ENCODE peak calls at places on chromosomes 4 and X, in ten cellular contexts. G is K562, A is sigmoid colon, N is IMR-90, L is GM12878, X is kidney epithelial cell, D is neural progenitor cell, S is mammary epithelial cell, P is HCT116, E is endodermal cell. K is an unnamed sample.

GRCh38 chr4:168731006-168731636 is 234.3 kb downstream of the PALLD start:
- DNase-seq in A (no peak), E (no peak), D (no peak), N (peak; percentile 83), P (no peak), G (no peak), L (no peak), S (peak; percentile 55), X (no peak), K (no peak)

GRCh38 chr4:27001398-27002164 is 140.9 kb downstream of the STIM2 start:
- DNase-seq in P (no peak), S (no peak), L (no peak), G (no peak), E (peak; percentile 53), A (no peak), X (no peak), N (no peak), D (no peak), K (no peak)

GRCh38 chr4:118350961-118351360 is 1.8 kb downstream of the PRSS12 start:
- DNase-seq in G (no peak), L (no peak), N (no peak), A (no peak), D (no peak), P (no peak), S (no peak), X (no peak), E (no peak), K (no peak)

GRCh38 chrX:10142041-10142589 is 14.7 kb upstream of the CLCN4 start:
- DNase-seq in X (no peak), P (no peak), E (no peak), A (peak; percentile 28), D (no peak), N (no peak), L (no peak), S (no peak), G (no peak), K (no peak)

GRCh38 chrX:19225906-19226305 is 103.6 kb upstream of the ADGRG2 start:
- DNase-seq in P (no peak), G (no peak), N (peak; percentile 1), A (no peak), S (no peak), E (peak; percentile 65), D (peak; percentile 38), X (no peak), L (no peak), K (no peak)

GRCh38 chrX:72003811-72004750 is 93.4 kb downstream of the NHSL2 start:
- DNase-seq in L (no peak), A (peak; percentile 74), G (no peak), S (peak; percentile 10), D (peak; percentile 64), X (no peak), E (peak; percentile 90), N (no peak), P (peak; percentile 40), K (no peak)

GRCh38 chr4:139099366-139099982 is 77.5 kb downstream of the ELF2 start:
- DNase-seq in N (peak; percentile 86), S (peak; percentile 70), E (peak; percentile 89), X (peak; percentile 44), A (peak; percentile 82), D (peak; percentile 88), G (peak; percentile 70), L (peak; percentile 45), P (peak; percentile 84), K (peak; percentile 73)

GRCh38 chr4:75612306-75612705 is 18.0 kb downstream of the CDKL2 start:
- DNase-seq in L (no peak), N (no peak), G (no peak), X (no peak), A (no peak), S (no peak), D (no peak), E (no peak), P (no peak), K (no peak)

GRCh38 chrX:63349307-63349706 is 1.8 kb downstream of the SPIN4 start:
- DNase-seq in E (no peak), G (peak; percentile 10), X (no peak), S (no peak), L (no peak), A (no peak), P (no peak), D (no peak), N (no peak), K (no peak)

GRCh38 chr4:84032372-84032771 is 466.7 kb downstream of the NKX6-1 start:
- DNase-seq in N (no peak), S (no peak), X (no peak), L (peak; percentile 12), G (no peak), P (no peak), E (no peak), A (no peak), D (no peak), K (no peak)

GRCh38 chr4:14315129-14315528 is 687.2 kb upstream of the CPEB2 start:
- DNase-seq in A (no peak), X (no peak), S (no peak), E (no peak), P (no peak), D (no peak), L (no peak), G (no peak), N (no peak), K (no peak)

GRCh38 chr4:40719008-40719623 is 30.6 kb upstream of the NSUN7 start:
- DNase-seq in L (peak; percentile 71), D (peak; percentile 69), S (peak; percentile 34), X (peak; percentile 52), E (no peak), A (no peak), N (peak; percentile 64), P (peak; percentile 61), G (no peak), K (peak; percentile 4)

GRCh38 chr4:9808077-9808476 is 26.6 kb downstream of the DRD5 start:
- DNase-seq in E (no peak), X (no peak), N (no peak), D (no peak), L (peak; percentile 39), P (no peak), G (no peak), S (no peak), A (no peak), K (no peak)

GRCh38 chr4:38162240-38162784 is 202.1 kb downstream of the PTTG2 start:
- DNase-seq in X (peak; percentile 83), N (peak; percentile 94), G (no peak), P (peak; percentile 63), L (no peak), S (peak; percentile 72), D (peak; percentile 60), A (no peak), E (no peak), K (no peak)

GRCh38 chrX:69506617-69507499 is 2.7 kb downstream of the NALF2 start:
- DNase-seq in G (no peak), P (no peak), X (no peak), A (no peak), D (no peak), L (no peak), N (no peak), S (no peak), E (peak; percentile 51), K (no peak)

GRCh38 chrX:69510137-69510715 is 6.1 kb downstream of the NALF2 start:
- DNase-seq in S (no peak), E (peak; percentile 15), N (no peak), L (no peak), G (no peak), D (no peak), P (no peak), X (no peak), A (no peak), K (no peak)

GRCh38 chrX:69508610-69509009 is 4.5 kb downstream of the NALF2 start:
- DNase-seq in E (peak; percentile 18), S (no peak), D (no peak), G (no peak), P (no peak), L (no peak), X (no peak), N (no peak), A (no peak), K (no peak)

GRCh38 chrX:69507500-69507789 is 3.3 kb downstream of the NALF2 start:
- DNase-seq in A (no peak), G (no peak), D (no peak), E (peak; percentile 32), N (no peak), X (no peak), S (no peak), P (no peak), L (no peak), K (no peak)

GRCh38 chrX:69510914-69511513 is 6.9 kb downstream of the NALF2 start:
- DNase-seq in L (no peak), A (no peak), S (no peak), X (no peak), G (no peak), N (no peak), D (no peak), E (no peak), P (no peak), K (no peak)
- H3K27me3 ChIP-seq in L (no peaks in the 10 kb centered on the region), A (peaks cover 18% of the 10 kb centered on the region), S (peaks cover 1% of the 10 kb centered on the region), X (peaks cover 18% of the 10 kb centered on the region), G (no peaks in the 10 kb centered on the region), N (peaks cover 26% of the 10 kb centered on the region), D (peaks cover 16% of the 10 kb centered on the region), E (no peaks in the 10 kb centered on the region), P (no peaks in the 10 kb centered on the region), K (no peaks in the 10 kb centered on the region)

GRCh38 chr4:804804-805203 is 21.1 kb downstream of the CPLX1 start:
- DNase-seq in P (no peak), E (peak; percentile 21), D (no peak), A (no peak), N (no peak), X (no peak), G (no peak), L (no peak), S (no peak), K (no peak)
- H3K27me3 ChIP-seq in P (no peaks in the 10 kb centered on the region), E (peaks cover 8% of the 10 kb centered on the region), D (peaks cover 54% of the 10 kb centered on the region), A (no peaks in the 10 kb centered on the region), N (peaks cover 15% of the 10 kb centered on the region), X (peaks cover 2% of the 10 kb centered on the region), G (no peaks in the 10 kb centered on the region), L (no peaks in the 10 kb centered on the region), S (no peaks in the 10 kb centered on the region), K (no peaks in the 10 kb centered on the region)

DNA sequence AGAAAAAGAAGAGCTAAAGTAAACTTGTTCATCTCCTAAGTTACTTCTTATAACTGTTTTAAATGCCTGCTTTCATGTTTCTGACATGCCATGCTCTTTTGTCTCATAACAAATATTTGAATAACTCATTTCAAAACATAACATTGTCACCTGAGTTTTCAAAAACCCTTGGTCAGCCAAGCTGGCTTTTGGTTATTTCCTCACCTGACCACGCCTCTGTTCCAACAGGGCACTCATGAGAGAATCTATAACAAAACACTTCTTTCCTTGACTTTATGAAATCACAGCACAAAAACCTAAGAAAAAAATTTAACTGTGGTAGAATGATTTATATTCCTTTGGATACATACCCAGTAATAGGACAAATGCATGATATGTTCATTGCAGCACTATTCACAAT is 172.9 kb upstream of the GALNT7 start:
- DNase-seq in N (no peak), L (no peak), E (no peak), A (no peak), S (no peak), P (no peak), G (no peak), D (no peak), X (no peak), K (no peak)
- H3K27me3 ChIP-seq in N (no peaks in the 10 kb centered on the region), L (no peaks in the 10 kb centered on the region), E (no peaks in the 10 kb centered on the region), A (no peaks in the 10 kb centered on the region), S (no peaks in the 10 kb centered on the region), P (no peaks in the 10 kb centered on the region), G (no peaks in the 10 kb centered on the region), D (no peaks in the 10 kb centered on the region), X (no peaks in the 10 kb centered on the region), K (no peaks in the 10 kb centered on the region)

GRCh38 chr4:1060121-1060520 is 48.7 kb downstream of the FGFRL1 start:
- DNase-seq in E (peak; percentile 32), D (no peak), L (no peak), A (peak; percentile 58), X (no peak), S (no peak), N (no peak), P (no peak), G (no peak), K (no peak)
- H3K27me3 ChIP-seq in E (peaks cover 84% of the 10 kb centered on the region), D (peaks cover 69% of the 10 kb centered on the region), L (no peaks in the 10 kb centered on the region), A (peaks cover 42% of the 10 kb centered on the region), X (peaks cover 61% of the 10 kb centered on the region), S (peaks cover 26% of the 10 kb centered on the region), N (peaks cover 67% of the 10 kb centered on the region), P (peaks cover 16% of the 10 kb centered on the region), G (peaks cover 61% of the 10 kb centered on the region), K (peaks cover 5% of the 10 kb centered on the region)